ENCODE peak calls at places on chromosomes 3 and 15, in seven cellular contexts. W is astrocyte; F is AG08396; D is adipocyte; Q is stimulated activated naive CD4-positive, alpha-beta T cell; V is activated T-helper 9 cell treated with anti-CD3 and anti-CD28 coated beads, Interleukin-2, amount 50 U/mL, for 16 hours; N is KG1. R is an unnamed sample.

GRCh38 chr15:87949214-87949933 is 307.2 kb downstream of the NTRK3 start:
- DNase-seq in D (no peak), Q (no peak), W (no peak), V (no peak), N (no peak), F (no peak), R (no peak)

GRCh38 chr15:98698792-98699191 is 50.5 kb downstream of the IGF1R start:
- DNase-seq in W (no peak), D (no peak), N (no peak), F (no peak), V (no peak), Q (no peak), R (no peak)

GRCh38 chr3:129664040-129664646 is 57.7 kb upstream of the PLXND1 start:
- DNase-seq in Q (no peak), F (no peak), N (no peak), D (peak), W (no peak), V (no peak), R (peak)

GRCh38 chr15:73807865-73808264 is 54.7 kb upstream of the INSYN1 start:
- DNase-seq in D (no peak), W (no peak), V (no peak), Q (no peak), N (no peak), F (no peak), R (no peak)

GRCh38 chr3:127768346-127769008 is 53.8 kb downstream of the MGLL start:
- DNase-seq in Q (no peak), W (peak), N (no peak), V (no peak), F (peak), D (peak), R (peak)

GRCh38 chr3:117586161-117586560 is 876.6 kb downstream of the TUSC7 start:
- DNase-seq in W (no peak), N (no peak), Q (no peak), V (no peak), D (no peak), F (no peak), R (no peak)

GRCh38 chr3:138265745-138266144 is 63.9 kb downstream of the NME9 start:
- DNase-seq in V (no peak), D (no peak), W (no peak), N (no peak), Q (no peak), F (no peak), R (no peak)

GRCh38 chr15:91853501-91853967 is at the start of gene SLCO3A1:
- DNase-seq in F (peak), D (peak), V (peak), Q (peak), W (no peak), N (no peak), R (peak)

GRCh38 chr15:65069179-65069578 is 1.4 kb upstream of the RASL12 start:
- DNase-seq in Q (no peak), N (no peak), V (no peak), W (peak), D (peak), F (peak), R (peak)

R was measured in EH.